ENCODE peak calls at places on chromosomes 4 and X, in five cellular contexts. One of them, this sample, is unnamed.

GRCh38 chr4:61666248-61666647 is 466.1 kb downstream of the ADGRL3 start:
- DNase-seq in colonic mucosa: no peak
- DNase-seq in lower lobe of right lung: no peak
- DNase-seq in pancreas: no peak
- DNase-seq in heart right ventricle: no peak
- DNase-seq in this sample: no peak

GRCh38 chrX:80807606-80808159 is 2.0 kb downstream of the BRWD3 start:
- DNase-seq in colonic mucosa: no peak
- DNase-seq in lower lobe of right lung: no peak
- DNase-seq in pancreas: no peak
- DNase-seq in heart right ventricle: no peak
- DNase-seq in this sample: no peak

GRCh38 chr4:21882050-21882839 is 66.3 kb downstream of the KCNIP4 start:
- DNase-seq in colonic mucosa: no peak
- DNase-seq in lower lobe of right lung: no peak
- DNase-seq in pancreas: no peak
- DNase-seq in heart right ventricle: no peak
- DNase-seq in this sample: no peak

GRCh38 chrX:12400218-12400617 is 261.9 kb downstream of the FRMPD4 start:
- DNase-seq in colonic mucosa: no peak
- DNase-seq in lower lobe of right lung: no peak
- DNase-seq in pancreas: no peak
- DNase-seq in heart right ventricle: no peak
- DNase-seq in this sample: no peak

GRCh38 chr4:156102411-156102810 is 148.7 kb upstream of the CTSO start:
- DNase-seq in colonic mucosa: no peak
- DNase-seq in lower lobe of right lung: no peak
- DNase-seq in pancreas: no peak
- DNase-seq in heart right ventricle: no peak
- DNase-seq in this sample: no peak

GRCh38 chr4:145375416-145375815 is 106.2 kb upstream of the SMAD1 start:
- DNase-seq in colonic mucosa: no peak
- DNase-seq in lower lobe of right lung: no peak
- DNase-seq in pancreas: no peak
- DNase-seq in heart right ventricle: no peak
- DNase-seq in this sample: no peak

GRCh38 chr4:187666634-187667033 is 328.9 kb upstream of the ZFP42 start:
- DNase-seq in colonic mucosa: no peak
- DNase-seq in lower lobe of right lung: no peak
- DNase-seq in pancreas: no peak
- DNase-seq in heart right ventricle: no peak
- DNase-seq in this sample: no peak

GRCh38 chr4:189128341-189128740 is 812.3 kb upstream of the FRG1 start:
- DNase-seq in colonic mucosa: no peak
- DNase-seq in lower lobe of right lung: no peak
- DNase-seq in pancreas: no peak
- DNase-seq in heart right ventricle: no peak
- DNase-seq in this sample: no peak

GRCh38 chr4:84924439-84924838 is 42.1 kb downstream of the WDFY3 start:
- DNase-seq in colonic mucosa: no peak
- DNase-seq in lower lobe of right lung: no peak
- DNase-seq in pancreas: no peak
- DNase-seq in heart right ventricle: no peak
- DNase-seq in this sample: no peak

GRCh38 chrX:38868941-38869378 is 67.7 kb downstream of the MID1IP1 start:
- DNase-seq in colonic mucosa: no peak
- DNase-seq in lower lobe of right lung: no peak
- DNase-seq in pancreas: no peak
- DNase-seq in heart right ventricle: no peak
- DNase-seq in this sample: no peak

GRCh38 chr4:156751486-156751885 is 220.1 kb downstream of the PDGFC start:
- DNase-seq in colonic mucosa: no peak
- DNase-seq in lower lobe of right lung: no peak
- DNase-seq in pancreas: no peak
- DNase-seq in heart right ventricle: no peak
- DNase-seq in this sample: no peak

GRCh38 chr4:8176547-8177399 is 18.2 kb upstream of the ABLIM2 start:
- DNase-seq in colonic mucosa: no peak
- DNase-seq in lower lobe of right lung: peak
- DNase-seq in pancreas: peak
- DNase-seq in heart right ventricle: peak
- DNase-seq in this sample: peak

GRCh38 chrX:40130207-40130606 is 32.4 kb upstream of the BCOR start:
- DNase-seq in colonic mucosa: no peak
- DNase-seq in lower lobe of right lung: no peak
- DNase-seq in pancreas: no peak
- DNase-seq in heart right ventricle: no peak
- DNase-seq in this sample: no peak

GRCh38 chr4:76562161-76562560 is 127.1 kb downstream of the SHROOM3 start:
- DNase-seq in colonic mucosa: no peak
- DNase-seq in lower lobe of right lung: no peak
- DNase-seq in pancreas: no peak
- DNase-seq in heart right ventricle: no peak
- DNase-seq in this sample: no peak

GRCh38 chr4:73309211-73309610 is 50.6 kb upstream of the ANKRD17 start:
- DNase-seq in colonic mucosa: no peak
- DNase-seq in lower lobe of right lung: no peak
- DNase-seq in pancreas: no peak
- DNase-seq in heart right ventricle: no peak
- DNase-seq in this sample: no peak

GRCh38 chr4:74292111-74292870 is 16.0 kb upstream of the EPGN start:
- DNase-seq in colonic mucosa: no peak
- DNase-seq in lower lobe of right lung: no peak
- DNase-seq in pancreas: no peak
- DNase-seq in heart right ventricle: no peak
- DNase-seq in this sample: no peak

GRCh38 chrX:13790206-13791131 is 26.4 kb downstream of the GPM6B start:
- DNase-seq in colonic mucosa: no peak
- DNase-seq in lower lobe of right lung: no peak
- DNase-seq in pancreas: no peak
- DNase-seq in heart right ventricle: no peak
- DNase-seq in this sample: no peak

GRCh38 chrX:80181079-80181478 is 166.5 kb downstream of the TBX22 start:
- DNase-seq in colonic mucosa: no peak
- DNase-seq in lower lobe of right lung: no peak
- DNase-seq in pancreas: no peak
- DNase-seq in heart right ventricle: no peak
- DNase-seq in this sample: no peak

GRCh38 chrX:110987292-110987691 is 108.7 kb upstream of the PAK3 start:
- DNase-seq in colonic mucosa: no peak
- DNase-seq in lower lobe of right lung: no peak
- DNase-seq in pancreas: no peak
- DNase-seq in heart right ventricle: no peak
- DNase-seq in this sample: no peak
- TF ChIP-seq CTCF in colonic mucosa: no peak
- TF ChIP-seq CTCF in lower lobe of right lung: no peak
- TF ChIP-seq CTCF in pancreas: no peak
- TF ChIP-seq CTCF in heart right ventricle: no peak
- TF ChIP-seq CTCF in this sample: no peak

DNA sequence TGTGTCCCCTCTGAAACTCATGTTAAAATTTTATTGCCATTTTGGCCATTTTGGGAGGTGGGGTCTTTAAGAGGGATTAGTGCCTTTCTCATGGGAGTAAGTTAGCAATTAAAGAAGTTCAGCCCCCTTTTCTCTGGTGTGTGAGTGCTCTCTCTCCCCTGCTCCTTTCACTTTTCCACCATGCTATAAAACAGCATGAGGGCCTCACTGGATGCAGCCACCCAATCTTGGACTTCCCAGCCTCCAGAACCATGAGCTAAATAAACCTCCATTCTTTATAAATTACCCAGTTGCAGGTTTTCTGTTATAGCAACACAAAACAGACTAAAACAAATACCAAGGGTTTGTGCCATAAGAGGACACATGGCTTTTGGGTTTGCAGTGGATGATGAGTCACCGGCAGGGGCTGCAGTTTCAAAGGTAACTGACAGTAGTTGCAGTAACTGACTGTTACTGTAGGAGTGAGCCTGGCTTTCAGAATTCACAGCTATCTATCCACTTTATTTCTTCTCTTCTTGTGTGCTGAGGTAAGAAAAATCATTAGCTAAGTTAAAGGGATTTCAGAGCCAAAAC is 121.5 kb downstream of the PPEF1 start:
- DNase-seq in colonic mucosa: no peak
- DNase-seq in lower lobe of right lung: no peak
- DNase-seq in pancreas: no peak
- DNase-seq in heart right ventricle: no peak
- DNase-seq in this sample: no peak
- TF ChIP-seq CTCF in colonic mucosa: no peak
- TF ChIP-seq CTCF in lower lobe of right lung: no peak
- TF ChIP-seq CTCF in pancreas: no peak
- TF ChIP-seq CTCF in heart right ventricle: no peak
- TF ChIP-seq CTCF in this sample: no peak

GRCh38 chrX:41137589-41137988 is 52.3 kb downstream of the USP9X start:
- DNase-seq in colonic mucosa: no peak
- DNase-seq in lower lobe of right lung: no peak
- DNase-seq in pancreas: no peak
- DNase-seq in heart right ventricle: no peak
- DNase-seq in this sample: no peak
- TF ChIP-seq CTCF in colonic mucosa: no peak
- TF ChIP-seq CTCF in lower lobe of right lung: peak
- TF ChIP-seq CTCF in pancreas: peak
- TF ChIP-seq CTCF in heart right ventricle: peak
- TF ChIP-seq CTCF in this sample: peak

GRCh38 chrX:124594017-124594651 is 247.8 kb downstream of the SH2D1A start:
- DNase-seq in colonic mucosa: no peak
- DNase-seq in lower lobe of right lung: no peak
- DNase-seq in pancreas: no peak
- DNase-seq in heart right ventricle: no peak
- DNase-seq in this sample: no peak
- TF ChIP-seq CTCF in colonic mucosa: no peak
- TF ChIP-seq CTCF in lower lobe of right lung: no peak
- TF ChIP-seq CTCF in pancreas: no peak
- TF ChIP-seq CTCF in heart right ventricle: no peak
- TF ChIP-seq CTCF in this sample: no peak

GRCh38 chrX:120517936-120518335 is 42.8 kb downstream of the CUL4B start:
- DNase-seq in colonic mucosa: no peak
- DNase-seq in lower lobe of right lung: no peak
- DNase-seq in pancreas: no peak
- DNase-seq in heart right ventricle: no peak
- DNase-seq in this sample: no peak

GRCh38 chrX:120512222-120512621 is 43.1 kb upstream of the LAMP2 start:
- DNase-seq in colonic mucosa: no peak
- DNase-seq in lower lobe of right lung: no peak
- DNase-seq in pancreas: no peak
- DNase-seq in heart right ventricle: no peak
- DNase-seq in this sample: no peak

GRCh38 chrX:120512627-120513026 is 43.5 kb upstream of the LAMP2 start:
- DNase-seq in colonic mucosa: peak
- DNase-seq in lower lobe of right lung: no peak
- DNase-seq in pancreas: peak
- DNase-seq in heart right ventricle: no peak
- DNase-seq in this sample: no peak

GRCh38 chrX:120514236-120514635 is 45.1 kb upstream of the LAMP2 start:
- DNase-seq in colonic mucosa: no peak
- DNase-seq in lower lobe of right lung: no peak
- DNase-seq in pancreas: no peak
- DNase-seq in heart right ventricle: no peak
- DNase-seq in this sample: no peak
- TF ChIP-seq CTCF in colonic mucosa: peak
- TF ChIP-seq CTCF in lower lobe of right lung: no peak
- TF ChIP-seq CTCF in pancreas: no peak
- TF ChIP-seq CTCF in heart right ventricle: peak
- TF ChIP-seq CTCF in this sample: peak

GRCh38 chrX:2351999-2352995 is 148.5 kb downstream of the DHRSX start:
- DNase-seq in colonic mucosa: no peak
- DNase-seq in lower lobe of right lung: no peak
- DNase-seq in pancreas: no peak
- DNase-seq in heart right ventricle: no peak
- DNase-seq in this sample: no peak
- TF ChIP-seq CTCF in colonic mucosa: no peak
- TF ChIP-seq CTCF in lower lobe of right lung: no peak
- TF ChIP-seq CTCF in pancreas: no peak
- TF ChIP-seq CTCF in heart right ventricle: no peak
- TF ChIP-seq CTCF in this sample: no peak

DNA sequence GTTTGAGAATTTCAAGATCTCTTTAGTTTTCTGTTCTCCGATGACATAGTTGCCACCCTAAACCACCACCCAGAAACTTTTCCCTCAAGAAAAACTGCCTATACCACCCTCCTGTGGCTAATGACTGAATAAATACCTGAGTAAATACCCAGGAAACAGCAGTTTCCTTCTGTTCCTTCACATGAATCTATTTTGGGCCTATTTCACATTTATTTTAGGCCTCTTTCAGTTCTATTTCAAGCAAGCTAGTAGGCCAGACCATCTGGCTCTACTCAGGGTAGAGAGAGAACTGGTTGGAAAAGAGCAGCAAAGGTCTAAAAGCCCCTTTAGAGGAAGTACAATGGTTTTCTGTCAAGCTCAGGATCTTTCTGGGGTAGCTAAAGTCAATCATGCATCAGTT is 23.4 kb downstream of the ARHGEF9 start:
- DNase-seq in colonic mucosa: no peak
- DNase-seq in lower lobe of right lung: no peak
- DNase-seq in pancreas: no peak
- DNase-seq in heart right ventricle: no peak
- DNase-seq in this sample: no peak
- TF ChIP-seq CTCF in colonic mucosa: no peak
- TF ChIP-seq CTCF in lower lobe of right lung: peak
- TF ChIP-seq CTCF in pancreas: no peak
- TF ChIP-seq CTCF in heart right ventricle: peak
- TF ChIP-seq CTCF in this sample: peak